ENCODE peak calls at places on chromosomes 5 and 9, in six cellular contexts. P is omental fat pad, X is lung, R is lower lobe of right lung, V is kidney, B is SK-N-SH. A is an unnamed sample.

GRCh38 chr5:178212241-178213002 is 8.1 kb downstream of the HNRNPAB start:
- DNase-seq in P (no peak), X (no peak), R (no peak), V (peak), B (no peak), A (no peak)

GRCh38 chr9:88741335-88741734 is 206.4 kb downstream of the NXNL2 start:
- DNase-seq in P (no peak), X (no peak), R (no peak), V (no peak), B (no peak), A (no peak)

GRCh38 chr5:137470111-137470920 is 28.8 kb downstream of the SPOCK1 start:
- DNase-seq in P (no peak), X (no peak), R (no peak), V (no peak), B (no peak), A (no peak)

GRCh38 chr5:73433982-73434342 is 14.6 kb downstream of the FOXD1 start:
- DNase-seq in P (no peak), X (peak), R (no peak), V (no peak), B (no peak), A (no peak)

GRCh38 chr9:96176901-96177718 is 124.9 kb downstream of the HSD17B3 start:
- DNase-seq in P (no peak), X (no peak), R (no peak), V (no peak), B (peak), A (no peak)

GRCh38 chr9:136093331-136093986 is 1.6 kb downstream of the NACC2 start:
- DNase-seq in P (no peak), X (no peak), R (no peak), V (peak), B (peak), A (no peak)

GRCh38 chr5:170619869-170620268 is 116.0 kb downstream of the KCNIP1 start:
- DNase-seq in P (no peak), X (no peak), R (no peak), V (no peak), B (no peak), A (no peak)

GRCh38 chr9:134058716-134059115 is 9.1 kb downstream of the BRD3 start:
- DNase-seq in P (no peak), X (no peak), R (no peak), V (no peak), B (peak), A (no peak)

GRCh38 chr9:133781828-133782135 is 43.6 kb upstream of the SARDH start:
- DNase-seq in P (no peak), X (no peak), R (no peak), V (no peak), B (no peak), A (no peak)

GRCh38 chr9:106420511-106420944 is 442.4 kb upstream of the ZNF462 start:
- DNase-seq in P (no peak), X (no peak), R (no peak), V (no peak), B (no peak), A (no peak)

GRCh38 chr5:151155777-151156731 is 1.5 kb downstream of the ANXA6 start:
- DNase-seq in P (no peak), X (no peak), R (no peak), V (peak), B (peak), A (no peak)

GRCh38 chr5:143194206-143194605 is 209.3 kb downstream of the NR3C1 start:
- DNase-seq in P (no peak), X (no peak), R (no peak), V (no peak), B (no peak), A (no peak)

GRCh38 chr9:102950341-102950740 is 44.8 kb upstream of the CYLC2 start:
- DNase-seq in P (no peak), X (no peak), R (no peak), V (no peak), B (no peak), A (no peak)

GRCh38 chr5:80745490-80745889 is 90.7 kb upstream of the DHFR start:
- DNase-seq in P (no peak), X (no peak), R (no peak), V (no peak), B (no peak), A (no peak)

GRCh38 chr9:90086076-90086475 is 481.3 kb downstream of the GADD45G start:
- DNase-seq in P (no peak), X (no peak), R (peak), V (no peak), B (no peak), A (no peak)

GRCh38 chr9:107688728-107689127 is 199.2 kb upstream of the KLF4 start:
- DNase-seq in P (no peak), X (no peak), R (no peak), V (no peak), B (no peak), A (no peak)

GRCh38 chr9:21696411-21696865 is 106.0 kb upstream of the MTAP start:
- DNase-seq in P (no peak), X (no peak), R (peak), V (peak), B (peak), A (no peak)

GRCh38 chr9:127974769-127975261 is 6.0 kb downstream of the EEIG1 start:
- DNase-seq in P (no peak), X (no peak), R (no peak), V (peak), B (peak), A (no peak)

GRCh38 chr5:159189310-159189709 is 20.0 kb downstream of the RNF145 start:
- DNase-seq in P (no peak), X (no peak), R (no peak), V (no peak), B (no peak), A (no peak)

GRCh38 chr5:16617272-16617973 is 626 bp upstream of the RETREG1 start:
- DNase-seq in P (no peak), X (no peak), R (no peak), V (no peak), B (peak), A (no peak)

GRCh38 chr9:129146441-129146933 is 31.6 kb downstream of the IER5L start:
- DNase-seq in P (no peak), X (no peak), R (no peak), V (peak), B (no peak), A (no peak)

GRCh38 chr5:156951354-156951753 is 11.7 kb downstream of the TIMD4 start:
- DNase-seq in P (no peak), X (no peak), R (no peak), V (no peak), B (no peak), A (no peak)

GRCh38 chr9:98867434-98868168 is 60.1 kb downstream of the GALNT12 start:
- DNase-seq in P (no peak), X (peak), R (peak), V (peak), B (no peak), A (no peak)

GRCh38 chr5:149617760-149618306 is 36.5 kb downstream of the ARHGEF37 start:
- DNase-seq in P (no peak), X (no peak), R (no peak), V (peak), B (no peak), A (no peak)

GRCh38 chr5:166262395-166262794 is 2029.0 kb upstream of the WWC1 start:
- DNase-seq in P (no peak), X (peak), R (peak), V (no peak), B (no peak), A (no peak)

GRCh38 chr9:118595719-118596305 is 773.4 kb downstream of the BRINP1 start:
- DNase-seq in P (no peak), X (no peak), R (no peak), V (no peak), B (peak), A (no peak)

GRCh38 chr5:128469924-128470323 is 68.1 kb downstream of the FBN2 start:
- DNase-seq in P (no peak), X (no peak), R (no peak), V (no peak), B (no peak), A (no peak)

GRCh38 chr5:167631191-167631590 is 660.3 kb upstream of the WWC1 start:
- DNase-seq in P (no peak), X (no peak), R (no peak), V (no peak), B (no peak), A (no peak)

GRCh38 chr9:4365055-4365454 is 65.2 kb upstream of the GLIS3 start:
- DNase-seq in P (no peak), X (no peak), R (no peak), V (no peak), B (no peak), A (no peak)

DNA sequence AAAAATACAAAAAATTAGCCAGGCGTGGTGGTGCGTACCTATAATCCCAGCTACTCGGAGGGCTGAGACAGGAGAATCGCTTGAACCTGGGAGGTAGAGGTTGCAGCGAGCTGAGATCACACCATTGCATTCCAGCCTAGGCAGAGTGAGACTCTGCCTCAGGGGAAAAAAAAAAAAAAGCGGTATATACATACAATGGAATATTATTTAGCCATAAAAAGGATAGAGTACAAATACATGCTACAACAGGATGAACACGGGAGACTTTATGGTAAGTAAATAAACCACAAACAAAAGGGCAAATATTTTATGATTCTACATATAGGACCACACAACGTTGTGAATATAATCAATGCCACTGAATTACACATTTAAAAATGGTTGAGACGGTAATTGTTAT is 5.2 kb downstream of the UBTD2 start:
- DNase-seq in P (no peak), X (no peak), R (no peak), V (no peak), B (no peak), A (no peak)
- TF ChIP-seq CTCF in P (no peak), X (no peak), R (no peak), V (no peak), B (no peak), A (no peak)

GRCh38 chr9:12643686-12644085 is 49.5 kb upstream of the TYRP1 start:
- DNase-seq in P (no peak), X (no peak), R (no peak), V (no peak), B (no peak), A (no peak)

GRCh38 chr9:12640866-12641636 is 52.1 kb upstream of the TYRP1 start:
- DNase-seq in P (no peak), X (no peak), R (no peak), V (no peak), B (no peak), A (no peak)

GRCh38 chr9:12640021-12640587 is 53.1 kb upstream of the TYRP1 start:
- DNase-seq in P (no peak), X (no peak), R (no peak), V (no peak), B (peak), A (no peak)
- TF ChIP-seq CTCF in P (no peak), X (no peak), R (peak), V (peak), B (peak), A (peak)

GRCh38 chr9:73038089-73038509 is 85.2 kb upstream of the ALDH1A1 start:
- DNase-seq in P (no peak), X (no peak), R (no peak), V (no peak), B (no peak), A (no peak)

GRCh38 chr9:73037613-73038012 is 84.8 kb upstream of the ALDH1A1 start:
- DNase-seq in P (no peak), X (no peak), R (no peak), V (no peak), B (no peak), A (no peak)

GRCh38 chr9:73038613-73039012 is 85.8 kb upstream of the ALDH1A1 start:
- DNase-seq in P (peak), X (peak), R (peak), V (peak), B (no peak), A (no peak)

GRCh38 chr9:73031350-73031749 is 78.5 kb upstream of the ALDH1A1 start:
- DNase-seq in P (no peak), X (no peak), R (no peak), V (no peak), B (no peak), A (no peak)

GRCh38 chr9:73034962-73035361 is 82.1 kb upstream of the ALDH1A1 start:
- DNase-seq in P (no peak), X (no peak), R (no peak), V (no peak), B (no peak), A (no peak)
- TF ChIP-seq CTCF in P (no peak), X (no peak), R (no peak), V (peak), B (peak), A (peak)

GRCh38 chr9:17813798-17814197 is 234.9 kb downstream of the SH3GL2 start:
- DNase-seq in P (no peak), X (no peak), R (no peak), V (no peak), B (no peak), A (no peak)
- TF ChIP-seq CTCF in P (no peak), X (no peak), R (no peak), V (no peak), B (no peak), A (no peak)

DNA sequence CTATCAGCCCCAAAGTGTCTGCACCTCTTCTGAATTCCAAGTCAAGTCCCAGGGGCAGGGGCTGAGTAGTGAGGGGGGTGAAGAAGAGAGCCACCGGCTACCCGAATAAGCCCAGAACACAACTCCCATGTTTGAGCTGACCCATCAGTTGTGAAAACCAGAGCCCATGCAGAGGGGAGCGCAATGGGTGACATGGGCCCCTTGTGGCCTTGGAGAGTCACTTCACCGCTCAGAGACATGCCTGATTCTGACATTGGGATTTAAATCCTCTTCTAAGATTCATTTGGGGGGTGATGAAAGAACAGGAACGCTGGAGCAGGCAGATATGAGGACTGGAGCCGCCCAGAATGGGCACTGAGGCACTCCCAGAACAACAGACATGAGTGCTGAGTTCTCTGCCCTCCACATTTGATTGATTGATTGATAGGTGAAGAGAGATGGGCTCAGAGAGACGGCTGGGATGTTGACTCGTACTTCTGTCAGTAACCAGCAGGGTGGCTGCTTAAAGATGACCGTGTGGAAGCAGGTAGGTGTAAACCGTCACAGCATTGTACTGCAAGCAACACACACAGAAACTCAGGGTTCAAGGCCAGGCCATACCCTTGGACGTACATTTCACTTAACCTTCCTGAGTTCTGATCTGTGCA is 74.3 kb downstream of the GPR21 start:
- DNase-seq in P (no peak), X (no peak), R (no peak), V (no peak), B (no peak), A (no peak)
- TF ChIP-seq CTCF in P (no peak), X (no peak), R (no peak), V (no peak), B (no peak), A (no peak)

DNA sequence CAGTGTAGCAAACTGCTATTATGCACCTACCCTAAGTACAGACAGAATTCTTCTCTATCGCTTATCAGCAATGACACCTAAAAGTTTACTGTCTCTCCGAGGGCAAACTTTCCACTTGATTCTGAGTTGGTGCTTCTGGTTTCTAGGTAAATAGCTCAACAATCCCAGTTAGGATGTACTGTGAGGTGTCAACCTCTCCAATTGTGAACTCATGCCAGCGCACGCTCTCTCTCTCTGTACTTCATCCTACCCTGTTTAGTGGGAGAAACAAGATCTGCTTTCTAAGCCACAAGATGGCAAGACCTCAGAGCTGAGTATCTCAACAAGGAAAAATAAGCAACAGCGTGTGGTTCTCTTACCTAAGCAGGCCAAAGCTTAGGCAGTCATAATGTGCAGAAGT is 335.3 kb downstream of the SLIT3 start:
- DNase-seq in P (no peak), X (no peak), R (no peak), V (no peak), B (no peak), A (no peak)
- TF ChIP-seq CTCF in P (no peak), X (no peak), R (no peak), V (no peak), B (no peak), A (no peak)

DNA sequence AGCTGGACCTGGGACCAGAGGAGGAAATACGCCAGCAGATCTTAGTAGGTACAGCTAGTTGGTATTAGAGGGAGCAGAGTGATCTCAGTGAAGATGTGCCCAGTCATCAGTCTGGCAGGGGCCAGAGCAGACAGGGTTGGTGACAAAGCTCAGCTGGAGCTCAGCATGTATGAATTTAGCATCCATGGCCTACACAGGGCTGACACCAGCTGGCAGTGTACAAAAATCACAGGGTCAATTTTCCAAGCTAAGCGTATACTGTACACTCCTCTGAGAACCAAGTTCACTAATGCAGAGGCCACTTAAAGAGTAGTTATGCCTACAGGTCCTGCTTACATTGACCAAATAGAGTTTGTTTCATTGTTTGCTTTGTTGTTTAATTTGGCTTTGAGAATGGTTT is 146.6 kb downstream of the SLC24A2 start:
- DNase-seq in P (no peak), X (no peak), R (no peak), V (no peak), B (peak), A (no peak)
- TF ChIP-seq CTCF in P (no peak), X (no peak), R (no peak), V (no peak), B (no peak), A (no peak)

DNA sequence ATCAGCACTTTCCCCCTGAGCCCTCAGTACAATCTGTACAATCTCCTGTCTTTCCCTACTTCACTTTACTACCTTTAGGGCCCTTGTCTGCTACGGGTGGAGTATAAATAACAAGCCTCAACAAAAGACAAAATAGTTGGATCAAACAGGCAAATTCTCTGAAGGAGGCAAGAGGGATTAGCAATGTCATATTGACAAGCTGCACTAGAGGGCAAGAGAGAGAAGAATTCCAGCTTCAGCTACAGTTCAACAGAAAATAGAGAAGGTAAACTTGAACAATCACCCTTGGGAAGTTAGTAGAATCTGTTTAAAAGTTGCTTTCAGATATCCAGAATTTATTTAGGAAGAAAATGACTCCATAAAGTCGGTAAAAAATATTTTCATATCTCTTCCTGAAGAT is 68.4 kb upstream of the IZUMO3 start:
- DNase-seq in P (no peak), X (no peak), R (no peak), V (no peak), B (peak), A (no peak)
- TF ChIP-seq CTCF in P (no peak), X (no peak), R (no peak), V (no peak), B (no peak), A (no peak)